ENCODE peak calls at places on chromosomes 16 and 17, in six cellular contexts. One of them, this sample, is unnamed.
A peak's percentile ranks its signal among the peaks of the same experiment; 100 is the strongest.

GRCh38 chr17:77308768-77309726 is 168.3 kb downstream of the SEC14L1 start:
- DNase-seq in neural progenitor cell: no peak
- DNase-seq in PC-3: peak; percentile 73
- DNase-seq in hepatocyte: peak; percentile 64
- DNase-seq in SK-N-SH: peak; percentile 87
- DNase-seq in GM23338: no peak
- DNase-seq in this sample: peak; percentile 97

GRCh38 chr17:76461765-76462555 is 5.4 kb upstream of the AANAT start:
- DNase-seq in SK-N-SH: no peak
- DNase-seq in GM23338: no peak
- DNase-seq in neural progenitor cell: no peak
- DNase-seq in PC-3: no peak
- DNase-seq in hepatocyte: no peak
- DNase-seq in this sample: peak; percentile 77

GRCh38 chr17:62179525-62180161 is 114.6 kb upstream of the MED13 start:
- DNase-seq in neural progenitor cell: no peak
- DNase-seq in hepatocyte: peak; percentile 75
- DNase-seq in PC-3: peak; percentile 95
- DNase-seq in SK-N-SH: no peak
- DNase-seq in GM23338: no peak
- DNase-seq in this sample: peak; percentile 33

GRCh38 chr17:74373838-74374606 is 6.7 kb downstream of the GPR142 start:
- DNase-seq in GM23338: no peak
- DNase-seq in neural progenitor cell: no peak
- DNase-seq in SK-N-SH: no peak
- DNase-seq in PC-3: no peak
- DNase-seq in hepatocyte: peak; percentile 83
- DNase-seq in this sample: no peak

GRCh38 chr17:10130733-10131132 is 67.7 kb downstream of the GAS7 start:
- DNase-seq in neural progenitor cell: no peak
- DNase-seq in PC-3: no peak
- DNase-seq in GM23338: no peak
- DNase-seq in SK-N-SH: no peak
- DNase-seq in hepatocyte: no peak
- DNase-seq in this sample: peak; percentile 39

GRCh38 chr17:28746611-28747045 is 2.8 kb downstream of the TRAF4 start:
- DNase-seq in hepatocyte: peak; percentile 71
- DNase-seq in neural progenitor cell: peak; percentile 63
- DNase-seq in SK-N-SH: no peak
- DNase-seq in GM23338: peak; percentile 63
- DNase-seq in PC-3: peak; percentile 74
- DNase-seq in this sample: no peak

GRCh38 chr17:48814504-48814903 is 2.5 kb downstream of the TTLL6 start:
- DNase-seq in hepatocyte: peak; percentile 63
- DNase-seq in neural progenitor cell: peak; percentile 80
- DNase-seq in PC-3: peak; percentile 85
- DNase-seq in SK-N-SH: peak; percentile 87
- DNase-seq in GM23338: peak; percentile 88
- DNase-seq in this sample: peak; percentile 64

GRCh38 chr16:85460252-85460982 is 152.7 kb upstream of the GSE1 start:
- DNase-seq in PC-3: no peak
- DNase-seq in neural progenitor cell: no peak
- DNase-seq in hepatocyte: peak; percentile 34
- DNase-seq in SK-N-SH: no peak
- DNase-seq in GM23338: peak; percentile 67
- DNase-seq in this sample: no peak

GRCh38 chr17:62597920-62598319 is 29.6 kb upstream of the MRC2 start:
- DNase-seq in GM23338: no peak
- DNase-seq in SK-N-SH: no peak
- DNase-seq in neural progenitor cell: no peak
- DNase-seq in PC-3: no peak
- DNase-seq in hepatocyte: peak; percentile 23
- DNase-seq in this sample: peak; percentile 82

GRCh38 chr17:30957741-30958140 is 13.1 kb upstream of the RNF135 start:
- DNase-seq in hepatocyte: no peak
- DNase-seq in SK-N-SH: no peak
- DNase-seq in PC-3: no peak
- DNase-seq in GM23338: no peak
- DNase-seq in neural progenitor cell: no peak
- DNase-seq in this sample: no peak

GRCh38 chr16:29154676-29155121 is 169.8 kb downstream of the LAT start:
- DNase-seq in neural progenitor cell: no peak
- DNase-seq in hepatocyte: no peak
- DNase-seq in SK-N-SH: no peak
- DNase-seq in PC-3: no peak
- DNase-seq in GM23338: no peak
- DNase-seq in this sample: no peak

GRCh38 chr17:21215935-21216334 is 2.0 kb upstream of the TMEM11 start:
- DNase-seq in hepatocyte: peak; percentile 41
- DNase-seq in neural progenitor cell: no peak
- DNase-seq in GM23338: no peak
- DNase-seq in PC-3: peak; percentile 81
- DNase-seq in SK-N-SH: no peak
- DNase-seq in this sample: no peak

GRCh38 chr17:5668557-5669138 is 84.3 kb upstream of the NLRP1 start:
- DNase-seq in hepatocyte: no peak
- DNase-seq in neural progenitor cell: no peak
- DNase-seq in PC-3: no peak
- DNase-seq in GM23338: no peak
- DNase-seq in SK-N-SH: no peak
- DNase-seq in this sample: no peak

GRCh38 chr17:9434502-9435113 is 141.0 kb downstream of the STX8 start:
- DNase-seq in GM23338: no peak
- DNase-seq in SK-N-SH: no peak
- DNase-seq in hepatocyte: no peak
- DNase-seq in PC-3: no peak
- DNase-seq in neural progenitor cell: no peak
- DNase-seq in this sample: no peak

GRCh38 chr16:28846933-28847273 is 755 bp upstream of the TUFM start:
- DNase-seq in neural progenitor cell: peak; percentile 21
- DNase-seq in SK-N-SH: no peak
- DNase-seq in PC-3: no peak
- DNase-seq in GM23338: no peak
- DNase-seq in hepatocyte: no peak
- DNase-seq in this sample: peak; percentile 38

GRCh38 chr16:67013238-67013822 is 15.6 kb upstream of the CBFB start:
- DNase-seq in GM23338: peak; percentile 32
- DNase-seq in PC-3: no peak
- DNase-seq in hepatocyte: no peak
- DNase-seq in neural progenitor cell: no peak
- DNase-seq in SK-N-SH: no peak
- DNase-seq in this sample: no peak

GRCh38 chr16:11759163-11759834 is 16.6 kb upstream of the TXNDC11 start:
- DNase-seq in GM23338: no peak
- DNase-seq in hepatocyte: peak; percentile 42
- DNase-seq in PC-3: no peak
- DNase-seq in SK-N-SH: no peak
- DNase-seq in neural progenitor cell: no peak
- DNase-seq in this sample: no peak

GRCh38 chr16:49440156-49441065 is 66.8 kb downstream of the C16orf78 start:
- DNase-seq in neural progenitor cell: peak; percentile 33
- DNase-seq in hepatocyte: no peak
- DNase-seq in GM23338: no peak
- DNase-seq in PC-3: no peak
- DNase-seq in SK-N-SH: peak; percentile 49
- DNase-seq in this sample: no peak

GRCh38 chr16:65201446-65202010 is 79.7 kb upstream of the CDH11 start:
- DNase-seq in PC-3: no peak
- DNase-seq in hepatocyte: no peak
- DNase-seq in SK-N-SH: no peak
- DNase-seq in GM23338: no peak
- DNase-seq in neural progenitor cell: no peak
- DNase-seq in this sample: no peak

GRCh38 chr16:9042943-9043680 is 48.3 kb upstream of the HAPSTR1 start:
- DNase-seq in GM23338: no peak
- DNase-seq in neural progenitor cell: no peak
- DNase-seq in SK-N-SH: no peak
- DNase-seq in hepatocyte: no peak
- DNase-seq in PC-3: no peak
- DNase-seq in this sample: peak; percentile 92

GRCh38 chr16:12532871-12533610 is 270.6 kb downstream of the CPPED1 start:
- DNase-seq in GM23338: no peak
- DNase-seq in PC-3: no peak
- DNase-seq in neural progenitor cell: no peak
- DNase-seq in hepatocyte: no peak
- DNase-seq in SK-N-SH: no peak
- DNase-seq in this sample: no peak

GRCh38 chr17:7446669-7447068 is 1.8 kb downstream of the CHRNB1 start:
- DNase-seq in hepatocyte: no peak
- DNase-seq in GM23338: peak; percentile 65
- DNase-seq in neural progenitor cell: peak; percentile 29
- DNase-seq in PC-3: no peak
- DNase-seq in SK-N-SH: no peak
- DNase-seq in this sample: peak; percentile 22

GRCh38 chr16:56793504-56793903 is 63.6 kb downstream of the NUP93 start:
- DNase-seq in hepatocyte: peak; percentile 25
- DNase-seq in PC-3: peak; percentile 40
- DNase-seq in neural progenitor cell: no peak
- DNase-seq in SK-N-SH: no peak
- DNase-seq in GM23338: peak; percentile 55
- DNase-seq in this sample: peak; percentile 52

GRCh38 chr17:81101614-81102306 is 63.5 kb upstream of the PVALEF start:
- DNase-seq in PC-3: peak; percentile 89
- DNase-seq in GM23338: peak; percentile 84
- DNase-seq in hepatocyte: peak; percentile 93
- DNase-seq in neural progenitor cell: peak; percentile 94
- DNase-seq in SK-N-SH: peak; percentile 100
- DNase-seq in this sample: peak; percentile 85

GRCh38 chr17:83058478-83059167 is 20.8 kb upstream of the METRNL start:
- DNase-seq in GM23338: no peak
- DNase-seq in SK-N-SH: peak; percentile 22
- DNase-seq in PC-3: no peak
- DNase-seq in neural progenitor cell: peak; percentile 1
- DNase-seq in hepatocyte: no peak
- DNase-seq in this sample: no peak

GRCh38 chr17:72600934-72601333 is 480.1 kb downstream of the SOX9 start:
- DNase-seq in GM23338: no peak
- DNase-seq in PC-3: peak; percentile 56
- DNase-seq in SK-N-SH: no peak
- DNase-seq in neural progenitor cell: no peak
- DNase-seq in hepatocyte: no peak
- DNase-seq in this sample: peak; percentile 78

GRCh38 chr17:80668375-80669149 is 123.9 kb downstream of the RPTOR start:
- DNase-seq in SK-N-SH: no peak
- DNase-seq in hepatocyte: no peak
- DNase-seq in GM23338: no peak
- DNase-seq in PC-3: no peak
- DNase-seq in neural progenitor cell: peak; percentile 34
- DNase-seq in this sample: no peak

GRCh38 chr16:30166202-30166902 is 17.1 kb upstream of the CORO1A start:
- DNase-seq in GM23338: no peak
- DNase-seq in PC-3: no peak
- DNase-seq in SK-N-SH: no peak
- DNase-seq in hepatocyte: no peak
- DNase-seq in neural progenitor cell: no peak
- DNase-seq in this sample: no peak

GRCh38 chr17:30812218-30813177 is 12.0 kb downstream of the CRLF3 start:
- DNase-seq in neural progenitor cell: no peak
- DNase-seq in GM23338: no peak
- DNase-seq in PC-3: peak; percentile 52
- DNase-seq in hepatocyte: no peak
- DNase-seq in SK-N-SH: no peak
- DNase-seq in this sample: peak; percentile 66

GRCh38 chr16:82584553-82585152 is 42.1 kb upstream of the CDH13 start:
- DNase-seq in hepatocyte: no peak
- DNase-seq in SK-N-SH: no peak
- DNase-seq in PC-3: no peak
- DNase-seq in GM23338: no peak
- DNase-seq in neural progenitor cell: no peak
- DNase-seq in this sample: peak; percentile 30

GRCh38 chr17:45332989-45333701 is 16.3 kb upstream of the MAP3K14 start:
- DNase-seq in PC-3: peak; percentile 31
- DNase-seq in hepatocyte: no peak
- DNase-seq in GM23338: no peak
- DNase-seq in neural progenitor cell: no peak
- DNase-seq in SK-N-SH: no peak
- DNase-seq in this sample: peak; percentile 43

DNA sequence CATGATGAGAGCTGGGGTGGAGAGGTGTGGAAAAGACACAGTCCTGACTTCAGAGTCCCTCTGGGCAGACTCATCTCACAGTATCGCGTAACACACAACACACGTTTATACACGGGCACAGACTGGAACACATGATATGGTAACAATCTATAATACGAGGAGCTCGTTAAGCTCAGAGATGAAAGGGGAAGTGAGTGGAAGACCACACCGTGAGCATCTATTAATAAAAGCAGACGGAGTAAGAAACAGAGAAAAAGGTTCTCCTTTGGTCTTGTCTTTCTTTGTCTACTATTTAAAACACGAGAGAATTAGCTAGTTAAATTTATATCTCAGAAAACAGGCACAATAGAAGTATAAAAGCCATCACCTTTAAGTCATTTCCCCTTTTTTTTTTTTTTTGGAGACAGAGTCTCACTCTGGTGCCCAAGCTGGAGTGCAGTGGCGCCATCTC is 13.5 kb downstream of the ANKRD11 start:
- DNase-seq in SK-N-SH: no peak
- DNase-seq in neural progenitor cell: no peak
- DNase-seq in PC-3: no peak
- DNase-seq in GM23338: no peak
- DNase-seq in hepatocyte: no peak
- DNase-seq in this sample: no peak
- H3K27ac ChIP-seq in SK-N-SH: no peak overlapping the region
- H3K27ac ChIP-seq in neural progenitor cell: peak overlapping the region; percentile 9
- H3K27ac ChIP-seq in PC-3: peak overlapping the region; percentile 77
- H3K27ac ChIP-seq in GM23338: peak overlapping the region; percentile 64
- H3K27ac ChIP-seq in hepatocyte: peak overlapping the region; percentile 5
- H3K27ac ChIP-seq in this sample: no peak overlapping the region

GRCh38 chr17:67080804-67081203 is 36.5 kb downstream of the CACNG1 start:
- DNase-seq in SK-N-SH: no peak
- DNase-seq in GM23338: no peak
- DNase-seq in hepatocyte: no peak
- DNase-seq in PC-3: no peak
- DNase-seq in neural progenitor cell: no peak
- DNase-seq in this sample: no peak
- H3K27me3 ChIP-seq in SK-N-SH: no peaks in the 10 kb centered on the region
- H3K27me3 ChIP-seq in GM23338: no peaks in the 10 kb centered on the region
- H3K27me3 ChIP-seq in hepatocyte: no peaks in the 10 kb centered on the region
- H3K27me3 ChIP-seq in PC-3: no peaks in the 10 kb centered on the region
- H3K27me3 ChIP-seq in neural progenitor cell: no peaks in the 10 kb centered on the region
- H3K27me3 ChIP-seq in this sample: no peaks in the 10 kb centered on the region

DNA sequence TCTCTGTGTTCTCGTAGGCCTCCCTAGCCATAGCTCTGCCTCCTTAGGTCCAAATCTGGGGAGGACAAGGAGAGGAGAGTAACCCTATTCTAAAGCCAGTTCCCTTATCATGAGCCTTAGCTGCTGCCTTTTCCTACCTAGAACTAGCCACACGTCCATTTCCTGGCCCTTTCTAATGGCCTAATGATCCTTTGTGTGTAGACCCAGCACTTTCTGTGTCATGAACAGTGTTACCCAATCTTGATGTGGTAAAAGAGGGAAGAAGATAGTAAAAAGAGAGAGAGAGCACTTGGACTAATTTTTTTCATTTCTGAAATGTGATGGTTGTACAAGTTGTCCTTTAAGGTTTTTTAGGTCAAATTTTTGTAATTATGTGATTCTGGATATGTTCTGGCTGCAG is 18.1 kb downstream of the CASC3 start:
- DNase-seq in neural progenitor cell: no peak
- DNase-seq in GM23338: no peak
- DNase-seq in PC-3: no peak
- DNase-seq in hepatocyte: no peak
- DNase-seq in SK-N-SH: no peak
- DNase-seq in this sample: no peak
- TF ChIP-seq EZH2phosphoT487 in neural progenitor cell: no peak
- TF ChIP-seq EZH2phosphoT487 in GM23338: no peak
- TF ChIP-seq EZH2phosphoT487 in PC-3: no peak
- TF ChIP-seq EZH2phosphoT487 in hepatocyte: no peak
- TF ChIP-seq EZH2phosphoT487 in SK-N-SH: no peak
- TF ChIP-seq EZH2phosphoT487 in this sample: no peak

GRCh38 chr17:50373705-50374104 is 676 bp downstream of the EME1 start:
- DNase-seq in hepatocyte: no peak
- DNase-seq in SK-N-SH: no peak
- DNase-seq in PC-3: no peak
- DNase-seq in GM23338: no peak
- DNase-seq in neural progenitor cell: no peak
- DNase-seq in this sample: no peak
- H3K27ac ChIP-seq in hepatocyte: no peak overlapping the region
- H3K27ac ChIP-seq in SK-N-SH: peak overlapping the region; percentile 93
- H3K27ac ChIP-seq in PC-3: peak overlapping the region; percentile 89
- H3K27ac ChIP-seq in GM23338: peak overlapping the region; percentile 88
- H3K27ac ChIP-seq in neural progenitor cell: no peak overlapping the region
- H3K27ac ChIP-seq in this sample: peak overlapping the region; percentile 87